ENCODE peak calls at places on chromosomes 13 and 19, in five cellular contexts. U is K562, X is HepG2, Z is SK-N-SH, G is GM12878. L is an unnamed sample.

GRCh38 chr13:29846475-29847256 is 3.8 kb downstream of the UBL3 start:
- DNase-seq in U (no peak), X (no peak), Z (no peak), G (no peak), L (no peak)

GRCh38 chr19:45074744-45075143 is 1.5 kb downstream of the ZNF296 start:
- DNase-seq in U (no peak), X (no peak), Z (no peak), G (no peak), L (no peak)

GRCh38 chr13:77377016-77377415 is 50.1 kb upstream of the MYCBP2 start:
- DNase-seq in U (no peak), X (no peak), Z (no peak), G (no peak), L (no peak)

GRCh38 chr19:57068921-57069697 is 50.7 kb upstream of the USP29 start:
- DNase-seq in U (no peak), X (peak), Z (peak), G (no peak), L (no peak)

GRCh38 chr13:54775501-54776191 is 1747.0 kb downstream of the OLFM4 start:
- DNase-seq in U (no peak), X (no peak), Z (no peak), G (no peak), L (no peak)

GRCh38 chr13:52786747-52787146 is 47.1 kb upstream of the CNMD start:
- DNase-seq in U (no peak), X (no peak), Z (no peak), G (no peak), L (no peak)

GRCh38 chr19:14979498-14980255 is at the start of gene SLC1A6:
- DNase-seq in U (no peak), X (no peak), Z (peak), G (no peak), L (peak)

GRCh38 chr19:8640402-8641004 is 10.1 kb downstream of the NFILZ start:
- DNase-seq in U (no peak), X (peak), Z (no peak), G (no peak), L (no peak)

GRCh38 chr13:39034085-39034484 is 3.8 kb downstream of the PROSER1 start:
- DNase-seq in U (no peak), X (no peak), Z (no peak), G (no peak), L (no peak)

GRCh38 chr13:42215578-42216421 is 56.2 kb upstream of the AKAP11 start:
- DNase-seq in U (peak), X (peak), Z (peak), G (peak), L (peak)

GRCh38 chr13:114140131-114140908 is 7.9 kb upstream of the RASA3 start:
- DNase-seq in U (no peak), X (no peak), Z (no peak), G (no peak), L (no peak)

GRCh38 chr19:18357442-18358264 is 17.3 kb downstream of the PGPEP1 start:
- DNase-seq in U (no peak), X (peak), Z (no peak), G (no peak), L (no peak)

GRCh38 chr13:31538067-31539042 is 201.0 kb upstream of the RXFP2 start:
- DNase-seq in U (peak), X (peak), Z (peak), G (no peak), L (peak)

GRCh38 chr13:108795841-108796240 is 166.4 kb downstream of the MYO16 start:
- DNase-seq in U (no peak), X (no peak), Z (no peak), G (no peak), L (no peak)

GRCh38 chr13:79631260-79631659 is 150.3 kb downstream of the NDFIP2 start:
- DNase-seq in U (no peak), X (no peak), Z (no peak), G (no peak), L (no peak)

GRCh38 chr19:2866495-2867024 is 575 bp upstream of the ZNF556 start:
- DNase-seq in U (no peak), X (no peak), Z (no peak), G (no peak), L (no peak)

GRCh38 chr13:51125495-51126226 is 14.6 kb upstream of the C13orf42 start:
- DNase-seq in U (peak), X (peak), Z (peak), G (peak), L (peak)

GRCh38 chr13:20475927-20476691 is 49.5 kb downstream of the CRYL1 start:
- DNase-seq in U (no peak), X (no peak), Z (no peak), G (peak), L (peak)

GRCh38 chr13:34513526-34513925 is 428.5 kb upstream of the NBEA start:
- DNase-seq in U (no peak), X (no peak), Z (no peak), G (no peak), L (no peak)

GRCh38 chr13:42753697-42754096 is 27.7 kb upstream of the FAM216B start:
- DNase-seq in U (no peak), X (no peak), Z (no peak), G (no peak), L (no peak)

GRCh38 chr13:112267650-112268049 is 108.5 kb upstream of the SPACA7 start:
- DNase-seq in U (no peak), X (no peak), Z (no peak), G (no peak), L (no peak)

GRCh38 chr13:107376393-107377085 is 808.6 kb upstream of the ARGLU1 start:
- DNase-seq in U (no peak), X (no peak), Z (peak), G (no peak), L (no peak)

GRCh38 chr13:35518337-35518736 is 41.8 kb upstream of the MAB21L1 start:
- DNase-seq in U (no peak), X (no peak), Z (no peak), G (no peak), L (no peak)

GRCh38 chr19:46503848-46504453 is 8.3 kb upstream of the PNMA8B start:
- DNase-seq in U (no peak), X (no peak), Z (peak), G (no peak), L (no peak)

GRCh38 chr19:58579473-58580142 is 6.5 kb upstream of the MZF1 start:
- DNase-seq in U (no peak), X (no peak), Z (no peak), G (no peak), L (no peak)

GRCh38 chr19:28074773-28075172 is 1138.2 kb downstream of the UQCRFS1 start:
- DNase-seq in U (no peak), X (no peak), Z (no peak), G (peak), L (no peak)

GRCh38 chr13:20848944-20849343 is 53.6 kb downstream of the XPO4 start:
- DNase-seq in U (no peak), X (no peak), Z (no peak), G (no peak), L (no peak)

GRCh38 chr19:40724315-40724714 is 7.4 kb downstream of the ITPKC start:
- DNase-seq in U (no peak), X (no peak), Z (no peak), G (no peak), L (no peak)

GRCh38 chr19:18468930-18469244 is 31.0 kb upstream of the ISYNA1 start:
- DNase-seq in U (no peak), X (no peak), Z (no peak), G (no peak), L (no peak)

GRCh38 chr13:111204438-111205177 is 89.5 kb downstream of the ARHGEF7 start:
- DNase-seq in U (peak), X (peak), Z (peak), G (no peak), L (no peak)

GRCh38 chr19:29942404-29943261 is 594 bp downstream of the URI1 start:
- DNase-seq in U (peak), X (peak), Z (peak), G (no peak), L (peak)

GRCh38 chr19:14053500-14053899 is 8.4 kb downstream of the PALM3 start:
- DNase-seq in U (peak), X (no peak), Z (peak), G (no peak), L (no peak)

GRCh38 chr19:45630463-45630862 is 8.7 kb downstream of the EML2 start:
- DNase-seq in U (no peak), X (no peak), Z (peak), G (peak), L (no peak)

GRCh38 chr19:51799311-51799997 is 4.5 kb downstream of the FPR3 start:
- DNase-seq in U (peak), X (peak), Z (peak), G (no peak), L (no peak)

GRCh38 chr13:75724742-75725504 is 88.8 kb downstream of the LMO7 start:
- DNase-seq in U (no peak), X (no peak), Z (no peak), G (no peak), L (peak)

GRCh38 chr13:113320226-113320875 is 23.3 kb downstream of the LAMP1 start:
- DNase-seq in U (no peak), X (no peak), Z (no peak), G (no peak), L (no peak)

GRCh38 chr19:58128041-58128685 is 22.4 kb downstream of the ZNF329 start:
- DNase-seq in U (no peak), X (no peak), Z (no peak), G (no peak), L (no peak)

GRCh38 chr13:93388701-93389100 is 162.1 kb downstream of the GPC6 start:
- DNase-seq in U (no peak), X (no peak), Z (no peak), G (no peak), L (no peak)
- TF ChIP-seq FOXM1 in U (no peak), X (no peak), Z (no peak), G (no peak), L (no peak)

GRCh38 chr19:38319421-38320258 is at the start of gene KCNK6:
- DNase-seq in U (no peak), X (no peak), Z (peak), G (no peak), L (no peak)
- TF ChIP-seq FOXM1 in U (no peak), X (no peak), Z (no peak), G (no peak), L (no peak)

GRCh38 chr19:5016268-5016667 is 47.4 kb downstream of the KDM4B start:
- DNase-seq in U (no peak), X (no peak), Z (no peak), G (no peak), L (no peak)

GRCh38 chr19:5014941-5015340 is 46.0 kb downstream of the KDM4B start:
- DNase-seq in U (no peak), X (no peak), Z (no peak), G (no peak), L (no peak)

GRCh38 chr19:5012688-5013457 is 44.0 kb downstream of the KDM4B start:
- DNase-seq in U (no peak), X (no peak), Z (no peak), G (no peak), L (no peak)

GRCh38 chr19:5013761-5014160 is 44.8 kb downstream of the KDM4B start:
- DNase-seq in U (no peak), X (no peak), Z (no peak), G (no peak), L (no peak)

DNA sequence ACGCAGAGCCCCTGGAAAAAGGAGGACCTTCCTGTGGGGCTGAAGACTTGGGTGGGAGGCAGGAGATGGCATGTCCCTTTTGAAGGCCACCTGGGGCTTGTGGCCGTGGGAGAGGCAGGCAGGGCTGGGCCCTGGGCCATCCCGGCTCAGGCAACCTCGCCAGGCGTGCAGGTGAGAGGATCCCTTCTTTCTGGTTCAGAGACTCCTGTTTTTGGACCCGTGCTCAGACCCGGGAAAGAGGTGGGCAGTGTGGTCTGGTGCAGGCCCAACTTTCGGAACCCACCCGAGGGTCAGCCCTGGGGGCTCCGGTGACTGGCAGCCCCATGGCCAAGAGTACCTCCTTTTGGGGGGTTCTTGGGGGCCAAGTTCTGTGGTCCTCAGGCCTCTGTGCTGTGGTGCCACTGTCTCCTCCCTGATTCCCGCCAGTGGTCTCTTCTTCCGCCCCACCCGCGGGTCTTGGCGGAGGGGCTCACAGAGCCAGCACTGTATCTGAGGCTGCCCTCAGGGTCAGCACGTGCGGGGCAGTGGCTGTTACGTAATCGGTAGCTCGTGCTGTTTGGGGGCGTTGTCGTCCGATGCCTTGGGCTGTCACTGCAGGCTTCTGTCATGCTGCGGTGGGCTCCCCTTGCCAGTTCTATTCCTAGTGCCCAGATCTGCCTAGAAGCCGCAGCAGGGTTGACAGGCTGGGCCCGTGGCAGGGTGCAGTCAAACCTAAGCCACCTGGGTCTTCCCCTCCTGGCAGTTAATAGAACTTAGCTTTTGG is 42.7 kb downstream of the KDM4B start:
- DNase-seq in U (no peak), X (no peak), Z (no peak), G (no peak), L (no peak)
- TF ChIP-seq FOXM1 in U (no peak), X (no peak), Z (no peak), G (no peak), L (no peak)

DNA sequence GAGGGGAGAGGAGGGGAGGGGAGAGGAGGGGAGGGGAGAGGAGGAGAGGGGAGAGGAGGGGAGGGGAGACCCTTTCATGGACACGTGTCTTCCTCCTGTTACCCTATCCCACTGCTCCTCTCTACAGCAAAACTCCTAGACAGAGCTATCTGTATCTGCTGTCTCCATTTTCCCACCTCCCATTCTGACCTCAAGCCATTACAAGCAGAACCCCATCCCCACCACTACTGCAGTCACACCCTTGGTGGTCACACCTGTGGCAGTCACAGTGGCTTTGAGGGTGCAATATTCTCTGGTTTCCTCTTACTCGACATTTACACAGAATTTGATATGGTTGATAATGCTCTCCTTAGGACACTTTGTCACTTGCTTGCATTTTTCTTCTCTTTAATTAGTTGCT is 36.1 kb downstream of the RCBTB2 start:
- DNase-seq in U (no peak), X (no peak), Z (no peak), G (no peak), L (no peak)
- TF ChIP-seq FOXM1 in U (no peak), X (no peak), Z (no peak), G (no peak), L (no peak)

DNA sequence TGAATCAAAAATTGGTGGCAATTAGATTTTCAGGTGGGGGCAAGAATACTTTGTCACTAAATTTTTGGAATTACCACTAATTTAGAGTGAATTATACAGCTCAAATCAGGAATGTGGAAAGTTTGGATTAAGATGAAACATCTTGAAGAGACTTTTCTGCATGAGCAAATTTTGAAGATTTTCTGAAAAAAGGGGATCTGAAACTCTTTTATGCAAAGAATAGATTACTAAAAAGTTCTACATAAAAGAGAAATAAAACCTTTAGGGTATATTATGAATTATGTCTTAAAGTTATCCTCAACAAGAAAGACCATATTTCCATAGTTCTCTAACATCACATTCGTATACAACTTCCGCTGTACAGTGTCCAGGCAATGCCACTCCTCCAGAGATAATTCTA is 36.7 kb downstream of the ZNF93 start:
- DNase-seq in U (no peak), X (no peak), Z (no peak), G (no peak), L (no peak)
- TF ChIP-seq FOXM1 in U (no peak), X (no peak), Z (no peak), G (no peak), L (no peak)

DNA sequence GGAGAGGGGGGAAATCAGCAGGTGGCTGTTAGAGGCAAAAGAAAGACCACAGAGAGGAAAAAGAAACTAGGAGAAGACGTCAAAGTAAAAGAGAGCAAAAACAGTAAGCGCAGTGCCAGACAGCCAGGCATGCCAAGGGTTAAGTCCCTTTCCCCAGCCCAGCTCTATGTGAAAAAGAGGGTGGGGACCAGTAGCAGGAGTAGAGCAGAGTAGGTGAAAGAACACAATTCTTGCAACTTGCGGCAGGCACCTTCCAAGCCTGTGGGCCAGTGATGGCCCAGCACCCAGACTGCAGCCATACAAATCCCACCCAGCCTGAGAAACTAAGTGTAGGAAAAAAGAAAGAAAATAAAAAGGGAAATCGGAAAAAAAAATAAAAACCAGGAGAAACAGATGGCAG is 64.2 kb upstream of the ZNF85 start:
- DNase-seq in U (no peak), X (no peak), Z (no peak), G (no peak), L (no peak)
- TF ChIP-seq FOXM1 in U (no peak), X (no peak), Z (no peak), G (no peak), L (no peak)

GRCh38 chr19:34075661-34076091 is 96.6 kb upstream of the LSM14A start:
- DNase-seq in U (no peak), X (no peak), Z (no peak), G (no peak), L (no peak)
- TF ChIP-seq FOXM1 in U (no peak), X (no peak), Z (no peak), G (no peak), L (no peak)